ENCODE peak calls at places on chromosome 11, in five cellular contexts. P is M059J, R is AG08396, D is Right ventricle myocardium superior, Q is HCT116. N is an unnamed sample.
A peak's percentile ranks its signal among the peaks of the same experiment; 100 is the strongest.

GRCh38 chr11:34631737-34632104 is 10.8 kb downstream of the EHF start:
- DNase-seq in P (no peak), R (no peak), D (no peak), Q (no peak), N (no peak)

GRCh38 chr11:119571311-119571710 is 148.3 kb upstream of the THY1 start:
- DNase-seq in P (no peak), R (no peak), D (no peak), Q (no peak), N (no peak)

GRCh38 chr11:2890466-2891241 is 5.1 kb upstream of the CDKN1C start:
- DNase-seq in P (no peak), R (no peak), D (peak; percentile 81), Q (no peak), N (peak; percentile 81)

GRCh38 chr11:75668508-75669297 is at the start of gene MAP6:
- DNase-seq in P (peak; percentile 31), R (peak; percentile 36), D (peak; percentile 50), Q (no peak), N (no peak)

GRCh38 chr11:103112364-103112763 is 3.1 kb downstream of the DYNC2H1 start:
- DNase-seq in P (no peak), R (no peak), D (no peak), Q (no peak), N (no peak)

GRCh38 chr11:71397961-71398360 is 50.2 kb downstream of the DHCR7 start:
- DNase-seq in P (no peak), R (no peak), D (no peak), Q (no peak), N (no peak)

GRCh38 chr11:34523053-34523452 is 9.5 kb upstream of the ELF5 start:
- DNase-seq in P (no peak), R (no peak), D (no peak), Q (no peak), N (no peak)

GRCh38 chr11:61841636-61842332 is 13.7 kb downstream of the FADS2 start:
- DNase-seq in P (no peak), R (no peak), D (peak; percentile 68), Q (no peak), N (no peak)

GRCh38 chr11:12723410-12724297 is 49.4 kb downstream of the TEAD1 start:
- DNase-seq in P (peak; percentile 43), R (no peak), D (no peak), Q (peak; percentile 79), N (no peak)